ENCODE peak calls at places on chromosomes 16 and 17, in five cellular contexts. I is ELF-1, O is MM.1S, E is OCI-LY7, Q is H9. D is an unnamed sample.

GRCh38 chr16:27550582-27550920 is 607 bp downstream of the KATNIP start:
- DNase-seq in I (no peak), O (no peak), E (no peak), Q (no peak), D (no peak)

GRCh38 chr16:78286076-78286475 is 186.6 kb downstream of the WWOX start:
- DNase-seq in I (no peak), O (no peak), E (no peak), Q (no peak), D (no peak)

GRCh38 chr17:9421525-9421924 is 154.1 kb downstream of the STX8 start:
- DNase-seq in I (no peak), O (no peak), E (no peak), Q (no peak), D (no peak)

GRCh38 chr17:33520404-33521032 is 227.4 kb upstream of the ASIC2 start:
- DNase-seq in I (peak; percentile 77), O (peak; percentile 34), E (peak; percentile 37), Q (peak; percentile 85), D (peak; percentile 87)

GRCh38 chr16:84443166-84443802 is 61.2 kb downstream of the MEAK7 start:
- DNase-seq in I (no peak), O (no peak), E (no peak), Q (no peak), D (no peak)

GRCh38 chr17:77407321-77408277 is 266.8 kb downstream of the SEC14L1 start:
- DNase-seq in I (no peak), O (no peak), E (peak; percentile 56), Q (no peak), D (no peak)

GRCh38 chr16:15775209-15775608 is 81.6 kb downstream of the MYH11 start:
- DNase-seq in I (no peak), O (no peak), E (peak; percentile 26), Q (no peak), D (no peak)

GRCh38 chr16:57571098-57571497 is 28.7 kb downstream of the ADGRG5 start:
- DNase-seq in I (no peak), O (no peak), E (no peak), Q (no peak), D (peak; percentile 38)

GRCh38 chr17:83183951-83184506 is 104.6 kb downstream of the METRNL start:
- DNase-seq in I (no peak), O (no peak), E (no peak), Q (no peak), D (peak; percentile 47)

GRCh38 chr17:38729886-38730525 is at the start of gene CISD3:
- DNase-seq in I (peak; percentile 86), O (peak; percentile 94), E (peak; percentile 95), Q (peak; percentile 86), D (peak; percentile 93)

GRCh38 chr16:1706386-1707192 is 594 bp downstream of the MAPK8IP3 start:
- DNase-seq in I (no peak), O (no peak), E (peak; percentile 63), Q (no peak), D (no peak)

GRCh38 chr16:69402448-69402847 is 16.6 kb upstream of the TERF2 start:
- DNase-seq in I (no peak), O (no peak), E (peak; percentile 21), Q (no peak), D (no peak)

GRCh38 chr17:44187131-44187899 is 543 bp downstream of the TMUB2 start:
- DNase-seq in I (no peak), O (peak; percentile 26), E (no peak), Q (no peak), D (no peak)

GRCh38 chr17:49952912-49953497 is 16.0 kb upstream of the DLX4 start:
- DNase-seq in I (no peak), O (no peak), E (no peak), Q (no peak), D (peak; percentile 83)

GRCh38 chr17:57911834-57912673 is 43.2 kb downstream of the CUEDC1 start:
- DNase-seq in I (no peak), O (no peak), E (no peak), Q (peak; percentile 69), D (no peak)

GRCh38 chr17:3029213-3029913 is 34.0 kb downstream of the OR1D5 start:
- DNase-seq in I (no peak), O (no peak), E (no peak), Q (peak; percentile 24), D (peak; percentile 41)

GRCh38 chr16:67311607-67312449 is 14.7 kb downstream of the KCTD19 start:
- DNase-seq in I (no peak), O (no peak), E (no peak), Q (no peak), D (peak; percentile 70)

GRCh38 chr16:69194488-69194887 is 7.5 kb downstream of the SNTB2 start:
- DNase-seq in I (no peak), O (no peak), E (no peak), Q (no peak), D (no peak)

GRCh38 chr16:21277927-21278706 is at the start of gene CRYM:
- DNase-seq in I (peak; percentile 75), O (peak; percentile 70), E (peak; percentile 76), Q (peak; percentile 81), D (peak; percentile 80)

GRCh38 chr16:24471616-24472015 is 67.8 kb upstream of the RBBP6 start:
- DNase-seq in I (no peak), O (no peak), E (no peak), Q (no peak), D (no peak)

GRCh38 chr16:2603165-2604015 is 65.6 kb downstream of the PDPK1 start:
- DNase-seq in I (peak; percentile 97), O (peak; percentile 98), E (peak; percentile 94), Q (peak; percentile 97), D (peak; percentile 98)

GRCh38 chr16:86979061-86979460 is 338.1 kb downstream of the C16orf95 start:
- DNase-seq in I (no peak), O (no peak), E (no peak), Q (no peak), D (no peak)

GRCh38 chr17:30236807-30237206 is 1.3 kb upstream of the SLC6A4 start:
- DNase-seq in I (peak; percentile 84), O (no peak), E (no peak), Q (peak; percentile 78), D (peak; percentile 90)

GRCh38 chr16:87657621-87658192 is 55.4 kb downstream of the JPH3 start:
- DNase-seq in I (peak; percentile 67), O (no peak), E (peak; percentile 69), Q (peak; percentile 84), D (no peak)

D was measured in islet precursor cell.